ENCODE peak calls at places on chromosomes 7 and 10, in eight cellular contexts. C is small intestine; R is fibroblast of mammary gland; G is testis; A is activated effector memory CD4-positive, alpha-beta T cell treated with anti-CD3 and anti-CD28 coated beads, Interleukin-2, amount 50 U/mL, for 16 hours; Z is GM12892; V is stimulated activated CD4-positive, alpha-beta T cell treated with anti-CD3 and anti-CD28 coated beads, Interleukin-4, amount 100 ng/mL, for 24 hours; E is fibroblast of pulmonary artery. P is an unnamed sample.

GRCh38 chr10:21184984-21185383 is 287.9 kb upstream of the NEBL start:
- DNase-seq in C (no peak), R (no peak), G (no peak), A (no peak), Z (no peak), V (no peak), E (no peak), P (no peak)

GRCh38 chr7:87877641-87878040 is 1.3 kb downstream of the DBF4 start:
- DNase-seq in C (peak; percentile 4), R (no peak), G (no peak), A (no peak), Z (no peak), V (no peak), E (no peak), P (no peak)

GRCh38 chr7:111392976-111393762 is 169.1 kb downstream of the IMMP2L start:
- DNase-seq in C (no peak), R (peak; percentile 51), G (peak; percentile 43), A (no peak), Z (no peak), V (no peak), E (peak; percentile 85), P (peak; percentile 18)

GRCh38 chr7:117051808-117052207 is 98.5 kb downstream of the ST7 start:
- DNase-seq in C (no peak), R (peak; percentile 39), G (no peak), A (no peak), Z (no peak), V (no peak), E (no peak), P (no peak)

GRCh38 chr7:55060690-55061414 is 42.0 kb downstream of the EGFR start:
- DNase-seq in C (no peak), R (peak; percentile 94), G (no peak), A (no peak), Z (no peak), V (no peak), E (peak; percentile 68), P (no peak)

GRCh38 chr10:91022924-91023707 is 102.2 kb upstream of the ANKRD1 start:
- DNase-seq in C (no peak), R (no peak), G (peak; percentile 39), A (no peak), Z (no peak), V (no peak), E (peak; percentile 35), P (no peak)

GRCh38 chr7:25725483-25725882 is 426.5 kb upstream of the NFE2L3 start:
- DNase-seq in C (no peak), R (no peak), G (no peak), A (no peak), Z (no peak), V (no peak), E (no peak), P (no peak)

GRCh38 chr10:46020871-46021553 is 9.4 kb downstream of the NCOA4 start:
- DNase-seq in C (no peak), R (peak; percentile 89), G (no peak), A (no peak), Z (no peak), V (no peak), E (peak; percentile 92), P (no peak)

GRCh38 chr10:103799341-103799740 is 56.0 kb downstream of the SH3PXD2A start:
- DNase-seq in C (no peak), R (no peak), G (no peak), A (no peak), Z (no peak), V (no peak), E (no peak), P (no peak)

GRCh38 chr10:113563306-113564088 is 10.6 kb downstream of the HABP2 start:
- DNase-seq in C (peak; percentile 73), R (peak; percentile 58), G (peak; percentile 87), A (peak; percentile 85), Z (peak; percentile 77), V (peak; percentile 66), E (peak; percentile 68), P (no peak)

GRCh38 chr7:148697256-148697841 is 1.4 kb upstream of the CUL1 start:
- DNase-seq in C (no peak), R (peak; percentile 81), G (peak; percentile 61), A (peak; percentile 81), Z (no peak), V (peak; percentile 77), E (peak; percentile 77), P (no peak)

GRCh38 chr10:630581-631073 is 58.8 kb downstream of the DIP2C start:
- DNase-seq in C (no peak), R (no peak), G (no peak), A (no peak), Z (no peak), V (no peak), E (no peak), P (no peak)

GRCh38 chr10:11286261-11286989 is 268.8 kb downstream of the CELF2 start:
- DNase-seq in C (no peak), R (no peak), G (no peak), A (no peak), Z (peak; percentile 49), V (no peak), E (no peak), P (no peak)

GRCh38 chr7:125934965-125935364 is 1005.3 kb upstream of the POT1 start:
- DNase-seq in C (no peak), R (no peak), G (no peak), A (no peak), Z (no peak), V (no peak), E (no peak), P (no peak)

GRCh38 chr7:152355474-152356057 is 80.2 kb downstream of the KMT2C start:
- DNase-seq in C (no peak), R (no peak), G (no peak), A (no peak), Z (no peak), V (no peak), E (no peak), P (no peak)

GRCh38 chr7:131586259-131586658 is 29.8 kb upstream of the PODXL start:
- DNase-seq in C (peak; percentile 34), R (no peak), G (no peak), A (no peak), Z (no peak), V (no peak), E (no peak), P (no peak)

GRCh38 chr10:77874872-77875271 is 51.7 kb downstream of the DLG5 start:
- DNase-seq in C (no peak), R (no peak), G (no peak), A (no peak), Z (no peak), V (no peak), E (no peak), P (no peak)

GRCh38 chr10:74500806-74501205 is 325.6 kb upstream of the KAT6B start:
- DNase-seq in C (no peak), R (peak; percentile 56), G (no peak), A (no peak), Z (no peak), V (no peak), E (peak; percentile 52), P (no peak)

GRCh38 chr10:35449944-35450343 is 113.6 kb downstream of the CCNY start:
- DNase-seq in C (no peak), R (no peak), G (no peak), A (no peak), Z (no peak), V (no peak), E (no peak), P (no peak)

GRCh38 chr10:16717617-16718395 is 99.4 kb downstream of the RSU1 start:
- DNase-seq in C (no peak), R (peak; percentile 71), G (no peak), A (no peak), Z (no peak), V (no peak), E (peak; percentile 73), P (no peak)

GRCh38 chr7:50591480-50592438 is 26.6 kb upstream of the DDC start:
- DNase-seq in C (no peak), R (no peak), G (no peak), A (no peak), Z (no peak), V (no peak), E (no peak), P (no peak)

GRCh38 chr10:43258032-43258921 is 8.6 kb downstream of the RASGEF1A start:
- DNase-seq in C (no peak), R (no peak), G (no peak), A (peak; percentile 53), Z (peak; percentile 23), V (no peak), E (no peak), P (no peak)

GRCh38 chr10:70074971-70075370 is 22.3 kb downstream of the MACROH2A2 start:
- DNase-seq in C (no peak), R (no peak), G (no peak), A (no peak), Z (no peak), V (no peak), E (no peak), P (no peak)

GRCh38 chr10:47366056-47366631 is 17.9 kb downstream of the ZNF488 start:
- DNase-seq in C (no peak), R (no peak), G (peak; percentile 6), A (peak; percentile 59), Z (no peak), V (no peak), E (no peak), P (no peak)

GRCh38 chr10:33880291-33880690 is 545.8 kb upstream of the NRP1 start:
- DNase-seq in C (no peak), R (peak; percentile 58), G (no peak), A (no peak), Z (no peak), V (no peak), E (peak; percentile 24), P (no peak)

P was measured in glomerular endothelial cell.